ENCODE peak calls at places on chromosomes 11 and 22, in six cellular contexts. One of them, this sample, is unnamed.
A peak's percentile ranks its signal among the peaks of the same experiment; 100 is the strongest.

GRCh38 chr22:35783943-35784614 is 66.4 kb downstream of the APOL5 start:
- DNase-seq in A549: peak; percentile 38
- DNase-seq in K562: no peak
- DNase-seq in endothelial cell of umbilical vein: no peak
- DNase-seq in GM12878: no peak
- DNase-seq in HepG2: no peak
- DNase-seq in this sample: no peak

GRCh38 chr22:19143967-19144400 is 467 bp downstream of the ESS2 start:
- DNase-seq in A549: no peak
- DNase-seq in K562: peak; percentile 81
- DNase-seq in endothelial cell of umbilical vein: no peak
- DNase-seq in GM12878: no peak
- DNase-seq in HepG2: no peak
- DNase-seq in this sample: no peak

GRCh38 chr22:26322179-26322905 is 106.7 kb upstream of the ASPHD2 start:
- DNase-seq in A549: no peak
- DNase-seq in K562: no peak
- DNase-seq in endothelial cell of umbilical vein: no peak
- DNase-seq in GM12878: no peak
- DNase-seq in HepG2: no peak
- DNase-seq in this sample: no peak

GRCh38 chr22:38309614-38310517 is 7.4 kb downstream of the CSNK1E start:
- DNase-seq in A549: no peak
- DNase-seq in K562: no peak
- DNase-seq in endothelial cell of umbilical vein: no peak
- DNase-seq in GM12878: no peak
- DNase-seq in HepG2: peak; percentile 94
- DNase-seq in this sample: no peak

GRCh38 chr11:81647374-81647773 is 1086.3 kb downstream of the FAM181B start:
- DNase-seq in A549: no peak
- DNase-seq in K562: no peak
- DNase-seq in endothelial cell of umbilical vein: no peak
- DNase-seq in GM12878: no peak
- DNase-seq in HepG2: no peak
- DNase-seq in this sample: no peak

GRCh38 chr22:38707346-38707745 is 1.6 kb downstream of the GTPBP1 start:
- DNase-seq in A549: peak; percentile 66
- DNase-seq in K562: no peak
- DNase-seq in endothelial cell of umbilical vein: peak; percentile 23
- DNase-seq in GM12878: no peak
- DNase-seq in HepG2: peak; percentile 80
- DNase-seq in this sample: peak; percentile 52

GRCh38 chr22:44031111-44031963 is 7.2 kb downstream of the PARVB start:
- DNase-seq in A549: no peak
- DNase-seq in K562: no peak
- DNase-seq in endothelial cell of umbilical vein: peak; percentile 87
- DNase-seq in GM12878: no peak
- DNase-seq in HepG2: no peak
- DNase-seq in this sample: no peak

GRCh38 chr11:8760896-8761295 is 78.3 kb downstream of the RPL27A start:
- DNase-seq in A549: no peak
- DNase-seq in K562: no peak
- DNase-seq in endothelial cell of umbilical vein: no peak
- DNase-seq in GM12878: no peak
- DNase-seq in HepG2: no peak
- DNase-seq in this sample: no peak

GRCh38 chr22:36037102-36037758 is 8.6 kb upstream of the RBFOX2 start:
- DNase-seq in A549: no peak
- DNase-seq in K562: no peak
- DNase-seq in endothelial cell of umbilical vein: no peak
- DNase-seq in GM12878: no peak
- DNase-seq in HepG2: no peak
- DNase-seq in this sample: no peak

GRCh38 chr22:23828800-23829680 is 9.8 kb downstream of the DERL3 start:
- DNase-seq in A549: no peak
- DNase-seq in K562: no peak
- DNase-seq in endothelial cell of umbilical vein: no peak
- DNase-seq in GM12878: no peak
- DNase-seq in HepG2: no peak
- DNase-seq in this sample: no peak

GRCh38 chr22:23825246-23825905 is 13.4 kb downstream of the DERL3 start:
- DNase-seq in A549: no peak
- DNase-seq in K562: no peak
- DNase-seq in endothelial cell of umbilical vein: no peak
- DNase-seq in GM12878: no peak
- DNase-seq in HepG2: no peak
- DNase-seq in this sample: no peak

GRCh38 chr22:23824476-23825245 is 14.1 kb downstream of the DERL3 start:
- DNase-seq in A549: no peak
- DNase-seq in K562: no peak
- DNase-seq in endothelial cell of umbilical vein: no peak
- DNase-seq in GM12878: no peak
- DNase-seq in HepG2: no peak
- DNase-seq in this sample: no peak

GRCh38 chr22:23827351-23827995 is 11.3 kb downstream of the DERL3 start:
- DNase-seq in A549: no peak
- DNase-seq in K562: no peak
- DNase-seq in endothelial cell of umbilical vein: no peak
- DNase-seq in GM12878: no peak
- DNase-seq in HepG2: no peak
- DNase-seq in this sample: no peak

GRCh38 chr22:23826510-23827350 is 12.1 kb downstream of the DERL3 start:
- DNase-seq in A549: no peak
- DNase-seq in K562: no peak
- DNase-seq in endothelial cell of umbilical vein: no peak
- DNase-seq in GM12878: no peak
- DNase-seq in HepG2: no peak
- DNase-seq in this sample: no peak
- TF ChIP-seq MYC in A549: no peak
- TF ChIP-seq MYC in K562: no peak
- TF ChIP-seq MYC in endothelial cell of umbilical vein: no peak
- TF ChIP-seq MYC in GM12878: no peak
- TF ChIP-seq MYC in HepG2: no peak
- TF ChIP-seq MYC in this sample: no peak

DNA sequence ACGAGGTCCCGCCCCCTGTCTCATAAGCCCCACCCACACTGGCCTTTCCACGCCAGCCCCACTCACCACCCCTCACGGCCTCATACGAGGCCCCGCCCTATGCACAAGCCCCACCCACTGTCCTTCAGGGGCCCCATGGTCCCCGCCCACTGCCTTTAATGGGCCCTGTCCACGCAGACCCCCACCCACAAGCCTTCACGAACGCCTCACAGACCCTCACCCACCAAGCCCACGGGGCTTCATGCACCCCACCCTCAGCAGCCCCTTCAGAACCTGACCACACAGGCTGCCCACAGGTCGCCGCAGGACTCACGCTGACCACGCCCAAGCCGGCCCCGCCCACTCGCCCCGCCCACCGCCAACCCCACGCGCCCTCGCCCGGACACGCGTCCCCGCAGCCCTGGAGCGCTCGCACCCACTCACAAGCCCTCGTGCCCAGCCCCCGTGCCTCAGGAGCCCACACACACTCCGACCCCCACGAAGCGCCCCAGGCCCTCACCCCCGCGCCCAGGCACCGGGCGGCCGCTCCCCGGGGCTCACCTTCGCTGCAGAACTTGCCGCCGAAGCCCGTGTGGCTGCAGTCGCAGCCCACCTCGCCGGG is 10.5 kb downstream of the NRXN2 start:
- DNase-seq in A549: no peak
- DNase-seq in K562: peak; percentile 88
- DNase-seq in endothelial cell of umbilical vein: no peak
- DNase-seq in GM12878: no peak
- DNase-seq in HepG2: no peak
- DNase-seq in this sample: no peak
- TF ChIP-seq MAX in A549: no peak
- TF ChIP-seq MAX in K562: no peak
- TF ChIP-seq MAX in endothelial cell of umbilical vein: no peak
- TF ChIP-seq MAX in GM12878: no peak
- TF ChIP-seq MAX in HepG2: no peak
- TF ChIP-seq MAX in this sample: no peak

DNA sequence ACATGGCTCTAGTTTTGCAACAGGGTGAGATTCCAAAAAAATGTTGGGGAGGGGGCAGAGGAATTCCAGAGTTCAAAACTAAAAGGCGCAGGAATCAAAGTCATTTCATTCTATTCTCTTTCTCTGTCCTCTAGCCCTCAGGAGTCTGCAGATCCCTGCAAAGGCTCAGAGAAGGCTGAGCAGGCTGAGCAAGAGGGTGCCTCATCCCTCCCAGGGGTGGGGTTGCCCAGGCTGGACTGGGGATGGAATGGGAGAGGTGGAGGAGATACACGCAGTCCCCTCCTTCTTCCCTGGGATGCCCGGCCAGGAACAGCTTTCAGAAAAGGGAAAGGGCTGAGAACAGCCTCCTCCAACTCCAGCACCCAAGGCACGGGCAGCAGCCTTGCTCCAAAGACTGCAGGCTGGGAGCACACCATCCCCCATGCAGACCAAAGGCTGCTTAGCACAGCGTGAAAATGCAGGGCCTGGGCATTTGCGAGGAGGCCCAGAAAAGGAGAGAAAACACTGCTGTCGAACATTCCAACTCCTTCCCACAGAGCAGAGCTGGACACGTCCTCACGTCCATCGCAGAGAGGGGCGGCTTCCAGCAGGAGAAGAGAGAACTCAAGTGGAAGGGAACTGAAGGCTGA is 51.8 kb downstream of the MN1 start:
- DNase-seq in A549: no peak
- DNase-seq in K562: no peak
- DNase-seq in endothelial cell of umbilical vein: no peak
- DNase-seq in GM12878: no peak
- DNase-seq in HepG2: no peak
- DNase-seq in this sample: no peak
- TF ChIP-seq MYC in A549: no peak
- TF ChIP-seq MYC in K562: no peak
- TF ChIP-seq MYC in endothelial cell of umbilical vein: no peak
- TF ChIP-seq MYC in GM12878: no peak
- TF ChIP-seq MYC in HepG2: no peak
- TF ChIP-seq MYC in this sample: no peak

DNA sequence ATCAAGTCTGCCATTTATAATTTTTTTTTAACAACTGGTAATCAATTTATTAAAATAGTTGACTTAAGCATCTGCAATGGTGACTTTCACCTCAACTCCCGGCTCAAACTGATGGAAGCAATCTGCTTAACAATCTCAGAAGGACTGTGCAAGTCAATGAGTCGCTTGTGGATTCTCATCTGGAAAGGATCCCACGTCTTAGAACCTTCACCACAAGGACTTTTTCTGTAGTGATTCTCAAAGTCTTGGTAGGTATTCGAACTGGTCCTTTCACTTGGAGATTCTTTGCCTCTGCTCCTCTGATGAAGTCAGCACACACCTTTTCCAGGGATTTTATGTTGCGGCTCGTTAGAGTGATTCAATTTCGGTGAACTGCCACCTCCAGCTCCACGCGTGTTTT is 7.3 kb downstream of the RSF1 start:
- DNase-seq in A549: no peak
- DNase-seq in K562: no peak
- DNase-seq in endothelial cell of umbilical vein: no peak
- DNase-seq in GM12878: no peak
- DNase-seq in HepG2: no peak
- DNase-seq in this sample: no peak
- TF ChIP-seq MAX in A549: no peak
- TF ChIP-seq MAX in K562: no peak
- TF ChIP-seq MAX in endothelial cell of umbilical vein: no peak
- TF ChIP-seq MAX in GM12878: no peak
- TF ChIP-seq MAX in HepG2: no peak
- TF ChIP-seq MAX in this sample: no peak

This sample was measured in NB4.